ENCODE peak calls at places on chromosomes 12 and 14, in five cellular contexts. One of them, this sample, is unnamed.
A peak's percentile ranks its signal among the peaks of the same experiment; 100 is the strongest.

GRCh38 chr12:46500673-46501072 is 128.1 kb upstream of the SLC38A2 start:
- DNase-seq in GM12878: no peak
- DNase-seq in K562: no peak
- DNase-seq in A549: no peak
- DNase-seq in HepG2: no peak
- DNase-seq in this sample: no peak

GRCh38 chr12:112584266-112584722 is 165.5 kb downstream of the PTPN11 start:
- DNase-seq in GM12878: no peak
- DNase-seq in K562: peak; percentile 92
- DNase-seq in A549: peak; percentile 49
- DNase-seq in HepG2: peak; percentile 34
- DNase-seq in this sample: peak; percentile 69

GRCh38 chr14:69827560-69827959 is 30.5 kb upstream of the SLC10A1 start:
- DNase-seq in GM12878: no peak
- DNase-seq in K562: no peak
- DNase-seq in A549: no peak
- DNase-seq in HepG2: no peak
- DNase-seq in this sample: no peak

GRCh38 chr12:28247806-28248205 is 57.5 kb downstream of the CCDC91 start:
- DNase-seq in GM12878: no peak
- DNase-seq in K562: no peak
- DNase-seq in A549: no peak
- DNase-seq in HepG2: no peak
- DNase-seq in this sample: no peak

GRCh38 chr12:49598527-49598926 is 6.9 kb downstream of the FAM186B start:
- DNase-seq in GM12878: no peak
- DNase-seq in K562: no peak
- DNase-seq in A549: no peak
- DNase-seq in HepG2: no peak
- DNase-seq in this sample: no peak

GRCh38 chr14:38944691-38945090 is 158.3 kb downstream of the SEC23A start:
- DNase-seq in GM12878: no peak
- DNase-seq in K562: no peak
- DNase-seq in A549: no peak
- DNase-seq in HepG2: no peak
- DNase-seq in this sample: no peak

GRCh38 chr14:95675486-95675885 is 10.7 kb upstream of the TCL1B start:
- DNase-seq in GM12878: no peak
- DNase-seq in K562: no peak
- DNase-seq in A549: no peak
- DNase-seq in HepG2: no peak
- DNase-seq in this sample: no peak

GRCh38 chr14:103825103-103825502 is 22.3 kb downstream of the PPP1R13B start:
- DNase-seq in GM12878: no peak
- DNase-seq in K562: no peak
- DNase-seq in A549: no peak
- DNase-seq in HepG2: peak; percentile 24
- DNase-seq in this sample: no peak

GRCh38 chr12:105100207-105100985 is 7.1 kb upstream of the WASHC4 start:
- DNase-seq in GM12878: no peak
- DNase-seq in K562: no peak
- DNase-seq in A549: no peak
- DNase-seq in HepG2: no peak
- DNase-seq in this sample: no peak

DNA sequence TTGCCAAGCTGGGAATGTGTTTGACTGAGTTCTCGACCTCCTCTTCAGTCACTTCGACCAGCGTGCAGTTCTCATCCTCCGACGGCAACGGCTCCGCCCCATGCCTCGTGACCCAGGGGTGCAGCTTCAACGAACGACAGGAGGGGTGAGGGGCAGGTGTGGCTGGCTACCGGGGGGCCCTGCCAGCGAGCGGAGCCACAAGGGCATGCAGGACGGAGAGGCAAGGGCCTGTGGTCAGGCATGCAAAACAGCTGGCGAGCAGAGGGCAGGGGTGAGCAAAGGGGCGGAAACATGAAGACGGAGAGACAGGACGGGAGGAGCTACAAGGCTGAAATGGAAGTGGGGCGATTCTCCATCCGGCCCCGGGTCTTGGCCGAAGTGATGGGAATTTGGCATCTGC is 38.7 kb downstream of the P2RX4 start:
- DNase-seq in GM12878: peak; percentile 70
- DNase-seq in K562: no peak
- DNase-seq in A549: no peak
- DNase-seq in HepG2: no peak
- DNase-seq in this sample: no peak
- TF ChIP-seq HDAC2 in GM12878: no peak
- TF ChIP-seq HDAC2 in K562: no peak
- TF ChIP-seq HDAC2 in A549: no peak
- TF ChIP-seq HDAC2 in HepG2: no peak
- TF ChIP-seq HDAC2 in this sample: no peak

GRCh38 chr14:77991128-77991772 is 178.9 kb upstream of the NRXN3 start:
- DNase-seq in GM12878: no peak
- DNase-seq in K562: no peak
- DNase-seq in A549: no peak
- DNase-seq in HepG2: peak; percentile 7
- DNase-seq in this sample: no peak
- TF ChIP-seq HDAC2 in GM12878: no peak
- TF ChIP-seq HDAC2 in K562: no peak
- TF ChIP-seq HDAC2 in A549: no peak
- TF ChIP-seq HDAC2 in HepG2: no peak
- TF ChIP-seq HDAC2 in this sample: no peak

GRCh38 chr14:82341386-82341785 is 807.7 kb upstream of the SEL1L start:
- DNase-seq in GM12878: no peak
- DNase-seq in K562: no peak
- DNase-seq in A549: no peak
- DNase-seq in HepG2: no peak
- DNase-seq in this sample: no peak
- TF ChIP-seq HDAC2 in GM12878: no peak
- TF ChIP-seq HDAC2 in K562: no peak
- TF ChIP-seq HDAC2 in A549: no peak
- TF ChIP-seq HDAC2 in HepG2: no peak
- TF ChIP-seq HDAC2 in this sample: no peak

DNA sequence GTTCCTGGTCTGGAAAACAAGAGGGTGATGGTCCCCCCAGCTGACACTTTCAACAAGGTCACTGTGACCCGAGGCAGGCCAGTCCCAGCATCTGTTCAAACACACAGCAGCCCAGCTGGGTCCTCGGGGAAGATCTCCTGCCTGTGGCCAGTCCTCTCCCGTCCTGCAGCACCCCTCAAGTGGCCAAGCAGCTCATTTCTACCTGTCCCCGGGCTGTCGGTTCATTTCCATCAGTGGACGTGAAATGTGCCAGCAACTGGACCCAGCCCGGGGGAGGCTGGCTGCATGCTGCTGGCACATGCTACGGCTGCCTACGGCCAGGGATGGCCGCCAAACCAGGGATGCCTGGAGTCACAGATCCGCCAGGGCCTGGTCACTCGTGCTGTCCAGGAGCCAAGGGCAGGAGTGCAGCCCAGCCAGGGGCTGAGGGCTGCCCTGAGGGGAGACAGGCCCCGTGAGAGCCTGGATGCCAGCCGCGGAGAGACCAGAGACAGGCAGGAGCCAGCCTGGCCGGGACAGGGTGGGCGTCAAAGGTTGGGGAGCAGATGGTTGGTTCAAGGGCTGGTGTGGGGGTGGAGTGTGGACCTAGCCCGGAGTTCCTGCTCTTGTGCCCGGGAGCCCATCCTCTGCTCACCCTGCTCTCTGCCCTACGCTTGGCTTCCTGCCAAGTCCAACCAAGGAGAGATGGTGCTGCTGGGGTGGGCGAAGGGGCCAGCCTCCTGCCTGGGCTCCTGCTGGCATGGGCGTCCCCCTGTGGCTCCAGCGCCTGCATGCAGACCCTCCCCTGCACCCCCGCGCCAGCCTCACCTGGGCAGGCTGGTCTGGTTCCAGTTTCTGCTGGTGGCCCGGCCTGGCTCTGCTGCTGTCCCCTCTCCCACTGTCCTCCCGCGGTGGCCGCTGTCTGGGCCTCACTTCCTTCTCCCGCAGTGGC is 143.8 kb downstream of the ADGRD1 start:
- DNase-seq in GM12878: no peak
- DNase-seq in K562: no peak
- DNase-seq in A549: no peak
- DNase-seq in HepG2: no peak
- DNase-seq in this sample: no peak
- TF ChIP-seq HDAC2 in GM12878: no peak
- TF ChIP-seq HDAC2 in K562: no peak
- TF ChIP-seq HDAC2 in A549: no peak
- TF ChIP-seq HDAC2 in HepG2: no peak
- TF ChIP-seq HDAC2 in this sample: no peak